ENCODE peak calls at places on chromosomes 3 and 15, in ten cellular contexts. A, D, L, S, C, O, E, K, F and J are unnamed samples.

GRCh38 chr3:85576091-85576690 is 617.4 kb downstream of the CADM2 start:
- DNase-seq in A (peak; percentile 87), D (peak; percentile 70), L (peak; percentile 55), S (peak; percentile 60), C (peak; percentile 70), O (peak; percentile 84), E (peak; percentile 86), K (peak; percentile 3), F (peak; percentile 67), J (peak; percentile 62)

GRCh38 chr15:89486726-89487050 is 9.7 kb downstream of the RHCG start:
- DNase-seq in A (peak; percentile 77), D (no peak), L (no peak), S (no peak), C (no peak), O (peak; percentile 69), E (peak; percentile 22), K (peak; percentile 36), F (peak; percentile 78), J (no peak)

GRCh38 chr3:157475921-157476395 is 27.3 kb downstream of the VEPH1 start:
- DNase-seq in A (no peak), D (no peak), L (peak; percentile 93), S (no peak), C (no peak), O (no peak), E (no peak), K (no peak), F (peak; percentile 2), J (peak; percentile 58)

GRCh38 chr3:51510996-51511395 is 11.2 kb upstream of the DCAF1 start:
- DNase-seq in A (no peak), D (no peak), L (no peak), S (no peak), C (no peak), O (no peak), E (no peak), K (no peak), F (no peak), J (no peak)

GRCh38 chr3:34260266-34260990 is 462.0 kb downstream of the PDCD6IP start:
- DNase-seq in A (peak; percentile 89), D (peak; percentile 61), L (peak; percentile 50), S (peak; percentile 19), C (peak; percentile 28), O (peak; percentile 73), E (peak; percentile 84), K (peak; percentile 26), F (peak; percentile 59), J (peak; percentile 74)

GRCh38 chr3:158809642-158810041 is 7.8 kb downstream of the MFSD1 start:
- DNase-seq in A (no peak), D (no peak), L (peak; percentile 37), S (no peak), C (no peak), O (no peak), E (no peak), K (no peak), F (no peak), J (no peak)

GRCh38 chr3:123157598-123158287 is 44.0 kb upstream of the SEC22A start:
- DNase-seq in A (peak; percentile 23), D (peak; percentile 80), L (no peak), S (peak; percentile 45), C (peak; percentile 88), O (no peak), E (no peak), K (no peak), F (peak; percentile 34), J (no peak)

GRCh38 chr3:149247025-149247710 is 25.5 kb upstream of the CP start:
- DNase-seq in A (no peak), D (no peak), L (peak; percentile 70), S (no peak), C (no peak), O (no peak), E (no peak), K (no peak), F (peak; percentile 9), J (no peak)

GRCh38 chr3:156388469-156389150 is 166.3 kb downstream of the SSR3 start:
- DNase-seq in A (no peak), D (no peak), L (peak; percentile 84), S (no peak), C (no peak), O (no peak), E (no peak), K (no peak), F (no peak), J (peak; percentile 55)

GRCh38 chr3:107959767-107960166 is 131.1 kb downstream of the CD47 start:
- DNase-seq in A (no peak), D (no peak), L (peak; percentile 36), S (no peak), C (no peak), O (no peak), E (no peak), K (no peak), F (no peak), J (no peak)

GRCh38 chr3:149227591-149228268 is 6.1 kb upstream of the CP start:
- DNase-seq in A (no peak), D (no peak), L (peak; percentile 51), S (no peak), C (no peak), O (no peak), E (no peak), K (no peak), F (no peak), J (no peak)

GRCh38 chr3:126956866-126957650 is 25.9 kb upstream of the PLXNA1 start:
- DNase-seq in A (peak; percentile 77), D (no peak), L (no peak), S (no peak), C (no peak), O (no peak), E (no peak), K (no peak), F (peak; percentile 30), J (no peak)

GRCh38 chr15:40941528-40942336 is 11.5 kb upstream of the CHAC1 start:
- DNase-seq in A (peak; percentile 92), D (peak; percentile 80), L (peak; percentile 73), S (peak; percentile 84), C (peak; percentile 64), O (peak; percentile 94), E (peak; percentile 60), K (peak; percentile 85), F (peak; percentile 94), J (peak; percentile 84)

GRCh38 chr3:52193059-52193458 is 4.9 kb upstream of the ALAS1 start:
- DNase-seq in A (no peak), D (no peak), L (peak; percentile 44), S (no peak), C (no peak), O (no peak), E (no peak), K (no peak), F (peak; percentile 3), J (no peak)

GRCh38 chr15:70569718-70570231 is 193.6 kb downstream of the UACA start:
- DNase-seq in A (peak; percentile 7), D (no peak), L (peak; percentile 69), S (no peak), C (no peak), O (no peak), E (no peak), K (no peak), F (peak; percentile 42), J (peak; percentile 24)

GRCh38 chr3:112446343-112446742 is 52.9 kb downstream of the BTLA start:
- DNase-seq in A (no peak), D (no peak), L (no peak), S (no peak), C (no peak), O (no peak), E (no peak), K (no peak), F (no peak), J (peak; percentile 97)

GRCh38 chr3:29936054-29936453 is 655.2 kb downstream of the RBMS3 start:
- DNase-seq in A (no peak), D (no peak), L (no peak), S (no peak), C (no peak), O (no peak), E (no peak), K (no peak), F (no peak), J (no peak)

GRCh38 chr3:58215317-58216025 is 4.7 kb upstream of the DNASE1L3 start:
- DNase-seq in A (no peak), D (no peak), L (no peak), S (no peak), C (no peak), O (no peak), E (no peak), K (no peak), F (peak; percentile 23), J (no peak)

GRCh38 chr3:123347691-123348264 is 101.1 kb downstream of the ADCY5 start:
- DNase-seq in A (no peak), D (no peak), L (no peak), S (no peak), C (no peak), O (peak; percentile 25), E (no peak), K (no peak), F (peak; percentile 80), J (no peak)

GRCh38 chr15:74978503-74978902 is 16.9 kb upstream of the SCAMP5 start:
- DNase-seq in A (no peak), D (no peak), L (peak; percentile 22), S (no peak), C (no peak), O (no peak), E (no peak), K (no peak), F (peak; percentile 33), J (no peak)

GRCh38 chr3:150734795-150735119 is 28.2 kb downstream of the SIAH2 start:
- DNase-seq in A (no peak), D (no peak), L (no peak), S (no peak), C (no peak), O (no peak), E (no peak), K (no peak), F (no peak), J (no peak)

GRCh38 chr3:132386259-132386658 is 31.0 kb upstream of the DNAJC13 start:
- DNase-seq in A (no peak), D (no peak), L (no peak), S (no peak), C (no peak), O (no peak), E (no peak), K (no peak), F (no peak), J (no peak)

GRCh38 chr3:160828880-160829279 is 72.8 kb downstream of the PPM1L start:
- DNase-seq in A (no peak), D (no peak), L (no peak), S (no peak), C (no peak), O (no peak), E (no peak), K (no peak), F (peak; percentile 18), J (peak; percentile 48)

GRCh38 chr3:152174876-152175575 is 93.7 kb upstream of the MBNL1 start:
- DNase-seq in A (no peak), D (no peak), L (peak; percentile 46), S (no peak), C (no peak), O (no peak), E (no peak), K (no peak), F (no peak), J (no peak)

GRCh38 chr3:171994646-171995441 is 44.5 kb upstream of the FNDC3B start:
- DNase-seq in A (no peak), D (no peak), L (peak; percentile 95), S (no peak), C (no peak), O (no peak), E (no peak), K (no peak), F (no peak), J (no peak)

GRCh38 chr15:28075482-28076029 is 23.6 kb downstream of the OCA2 start:
- DNase-seq in A (no peak), D (no peak), L (no peak), S (no peak), C (peak; percentile 63), O (no peak), E (no peak), K (no peak), F (peak; percentile 41), J (no peak)

GRCh38 chr3:195106418-195106906 is 164.5 kb downstream of the XXYLT1 start:
- DNase-seq in A (peak; percentile 90), D (peak; percentile 70), L (peak; percentile 52), S (peak; percentile 57), C (peak; percentile 23), O (peak; percentile 81), E (peak; percentile 76), K (peak; percentile 85), F (peak; percentile 75), J (peak; percentile 81)

GRCh38 chr3:48208088-48208487 is 15.2 kb upstream of the CAMP start:
- DNase-seq in A (no peak), D (no peak), L (no peak), S (no peak), C (no peak), O (no peak), E (no peak), K (no peak), F (no peak), J (no peak)